ENCODE peak calls at places on chromosomes 2 and 18, in six cellular contexts. T is hepatocyte, W is GM23338, O is HCT116, Q is SK-N-SH, R is OCI-LY7. X is an unnamed sample.
A peak's percentile ranks its signal among the peaks of the same experiment; 100 is the strongest.

GRCh38 chr2:174692256-174692830 is 71.9 kb downstream of the CHRNA1 start:
- DNase-seq in Q (no peak), O (no peak), T (no peak), W (no peak), R (no peak), X (no peak)

GRCh38 chr18:36757081-36757480 is 71.7 kb downstream of the TPGS2 start:
- DNase-seq in O (peak; percentile 44), W (peak; percentile 84), Q (peak; percentile 76), T (peak; percentile 76), R (peak; percentile 31), X (peak; percentile 33)

GRCh38 chr2:181106789-181107418 is 126.5 kb downstream of the UBE2E3 start:
- DNase-seq in Q (no peak), R (no peak), O (peak; percentile 73), T (peak; percentile 46), W (peak; percentile 43), X (peak; percentile 43)

GRCh38 chr2:96872591-96873349 is 2.9 kb upstream of the SEMA4C start:
- DNase-seq in R (no peak), T (no peak), W (peak; percentile 69), O (no peak), Q (no peak), X (no peak)

GRCh38 chr2:37544617-37545031 is 126.8 kb downstream of the CDC42EP3 start:
- DNase-seq in Q (no peak), R (no peak), O (no peak), W (no peak), T (no peak), X (no peak)

GRCh38 chr2:43745457-43745856 is 28.4 kb upstream of the DYNC2LI1 start:
- DNase-seq in Q (no peak), O (no peak), W (no peak), T (no peak), R (no peak), X (no peak)

GRCh38 chr2:3674446-3674845 is 16.4 kb downstream of the ALLC start:
- DNase-seq in Q (no peak), W (no peak), O (no peak), T (no peak), R (no peak), X (no peak)

GRCh38 chr2:159706385-159706980 is 5.8 kb upstream of the MARCHF7 start:
- DNase-seq in T (no peak), W (no peak), Q (no peak), R (no peak), O (no peak), X (no peak)

GRCh38 chr2:65671670-65672069 is 239.3 kb upstream of the SPRED2 start:
- DNase-seq in T (no peak), Q (no peak), W (no peak), O (no peak), R (no peak), X (no peak)

GRCh38 chr2:216131175-216131926 is 22.2 kb downstream of the XRCC5 start:
- DNase-seq in W (no peak), O (no peak), Q (no peak), R (no peak), T (no peak), X (no peak)

GRCh38 chr2:72933207-72933606 is 15.9 kb downstream of the EMX1 start:
- DNase-seq in Q (no peak), W (no peak), T (no peak), R (no peak), O (no peak), X (no peak)

GRCh38 chr2:23029111-23029510 is 355.9 kb upstream of the KLHL29 start:
- DNase-seq in T (no peak), R (no peak), O (no peak), Q (no peak), W (no peak), X (no peak)

GRCh38 chr2:229445501-229446294 is 174.6 kb upstream of the PID1 start:
- DNase-seq in T (no peak), R (no peak), Q (no peak), O (no peak), W (no peak), X (no peak)

GRCh38 chr2:1678609-1679008 is 65.7 kb downstream of the PXDN start:
- DNase-seq in R (no peak), Q (no peak), W (no peak), O (no peak), T (no peak), X (no peak)

GRCh38 chr2:37357053-37357452 is 12.6 kb downstream of the QPCT start:
- DNase-seq in W (no peak), Q (peak; percentile 60), O (no peak), T (no peak), R (no peak), X (no peak)

GRCh38 chr2:166773268-166773949 is 114.9 kb upstream of the XIRP2 start:
- DNase-seq in Q (no peak), W (peak; percentile 71), R (no peak), T (no peak), O (no peak), X (no peak)

GRCh38 chr2:1421731-1422130 is 8.5 kb downstream of the TPO start:
- DNase-seq in T (no peak), W (no peak), O (no peak), Q (no peak), R (no peak), X (no peak)

GRCh38 chr18:27005589-27005988 is 140.1 kb upstream of the AQP4 start:
- DNase-seq in Q (peak; percentile 19), W (peak; percentile 65), T (peak; percentile 9), O (peak; percentile 10), R (peak; percentile 49), X (peak; percentile 38)

GRCh38 chr18:56869189-56869777 is 218.1 kb downstream of the WDR7 start:
- DNase-seq in R (peak; percentile 52), O (peak; percentile 55), T (peak; percentile 64), W (peak; percentile 68), Q (peak; percentile 33), X (peak; percentile 73)

GRCh38 chr2:112920923-112921532 is 10.1 kb downstream of the IL37 start:
- DNase-seq in W (no peak), T (no peak), Q (no peak), R (no peak), O (peak; percentile 49), X (no peak)

GRCh38 chr18:9101730-9102390 is 639 bp upstream of the NDUFV2 start:
- DNase-seq in O (peak; percentile 44), W (no peak), T (peak; percentile 64), Q (peak; percentile 66), R (peak; percentile 78), X (peak; percentile 25)

GRCh38 chr2:205731521-205731965 is 49.2 kb downstream of the NRP2 start:
- DNase-seq in O (no peak), R (no peak), Q (no peak), W (no peak), T (peak; percentile 50), X (no peak)

GRCh38 chr2:145288650-145289496 is 769.0 kb upstream of the ZEB2 start:
- DNase-seq in T (no peak), R (no peak), Q (no peak), O (no peak), W (no peak), X (no peak)

GRCh38 chr2:201996006-201996405 is 37.6 kb upstream of the FZD7 start:
- DNase-seq in W (peak; percentile 98), R (no peak), T (no peak), Q (no peak), O (no peak), X (no peak)

DNA sequence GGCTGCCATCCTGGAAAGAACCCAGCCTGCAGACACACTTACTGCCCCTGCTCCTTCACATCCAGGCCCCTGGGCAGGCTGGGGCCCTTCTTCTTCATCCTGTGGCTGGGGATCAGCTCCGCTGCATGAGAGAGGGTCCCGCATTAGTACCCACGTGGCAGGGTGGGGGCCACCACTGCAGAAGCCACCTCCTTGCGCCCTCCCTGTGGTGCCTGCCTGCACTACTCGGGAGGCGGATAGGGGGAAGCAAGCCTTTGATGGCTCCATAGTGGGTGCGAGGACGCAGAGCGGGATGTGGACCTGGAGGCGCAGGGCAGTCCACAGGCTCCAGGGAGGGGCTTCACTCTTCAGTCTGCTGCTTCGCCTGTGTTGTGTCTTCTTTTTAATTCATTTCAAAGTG is 46.7 kb downstream of the GPC1 start:
- DNase-seq in W (no peak), O (no peak), R (no peak), T (peak; percentile 1), Q (peak; percentile 14), X (no peak)
- TF ChIP-seq EZH2phosphoT487 in W (no peak), O (no peak), R (no peak), T (no peak), Q (no peak), X (no peak)

DNA sequence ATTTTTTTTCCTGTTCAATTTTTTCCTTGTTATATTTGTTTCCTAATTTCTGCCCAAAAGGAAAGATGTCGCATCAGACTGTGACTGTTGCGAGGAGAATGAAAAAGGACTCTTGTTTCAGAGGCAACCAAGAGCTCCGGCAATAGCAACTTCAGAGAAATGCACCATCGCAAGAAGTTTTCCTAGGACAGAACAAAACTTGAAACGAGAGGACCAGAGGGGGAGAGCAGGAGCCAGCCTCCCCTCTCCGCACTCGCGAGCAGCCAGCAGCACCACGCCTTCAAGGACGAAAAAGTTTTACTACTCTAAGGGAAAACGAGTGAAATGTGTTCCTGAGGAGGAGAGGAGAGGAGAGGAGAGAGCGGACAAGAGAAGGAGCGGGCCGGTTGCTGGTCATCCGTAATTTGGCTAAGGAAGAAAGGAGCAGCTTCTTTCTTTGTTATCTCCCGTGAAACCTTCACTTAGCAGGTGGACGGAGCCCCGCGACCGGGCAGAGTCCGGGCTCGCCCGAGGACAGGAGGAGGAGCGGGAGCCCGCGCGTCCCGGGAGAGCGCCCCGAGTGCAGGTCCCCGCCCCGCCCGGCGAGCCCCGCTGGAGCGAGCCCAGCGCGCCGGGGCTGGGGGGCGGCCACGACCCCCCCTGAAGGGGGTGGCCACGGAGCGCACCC is 725 bp downstream of the POU3F3 start:
- DNase-seq in Q (no peak), T (no peak), O (no peak), R (peak; percentile 4), W (peak; percentile 25), X (no peak)
- H3K4me3 ChIP-seq in Q (no peak overlapping the region), T (no peak overlapping the region), O (no peak overlapping the region), R (peak overlapping the region; percentile 69), W (peak overlapping the region; percentile 46), X (no peak overlapping the region)

GRCh38 chr18:74116628-74117554 is 30.7 kb downstream of the FBXO15 start:
- DNase-seq in T (peak; percentile 58), Q (no peak), O (peak; percentile 8), R (peak; percentile 41), W (peak; percentile 74), X (peak; percentile 33)
- TF ChIP-seq EZH2phosphoT487 in T (no peak), Q (no peak), O (no peak), R (no peak), W (no peak), X (no peak)

GRCh38 chr18:23842305-23842704 is 153.1 kb downstream of the LAMA3 start:
- DNase-seq in W (no peak), O (no peak), T (no peak), R (no peak), Q (no peak), X (no peak)
- H3K4me3 ChIP-seq in W (no peak overlapping the region), O (no peak overlapping the region), T (no peak overlapping the region), R (no peak overlapping the region), Q (no peak overlapping the region), X (no peak overlapping the region)